ENCODE peak calls at places on chromosomes 3 and 15, in ten cellular contexts. S is heart right ventricle; P is head of caudate nucleus; Q is stimulated activated CD8-positive, alpha-beta memory T cell treated with anti-CD3 and anti-CD28 coated beads, Interleukin-15, amount 100 ng/mL, for 1 hour; A is RWPE1; F is LHCN-M2; C is NCI-H187; E is adipocyte; K is Caco-2; O is ELF-1. X is an unnamed sample.

GRCh38 chr15:51403072-51403878 is 61.8 kb downstream of the GLDN start:
- DNase-seq in P (no peak), Q (no peak), S (no peak), F (peak), C (no peak), A (no peak), O (no peak), K (no peak), E (peak), X (peak)

GRCh38 chr3:46496745-46497555 is 826 bp upstream of the RTP3 start:
- DNase-seq in K (no peak), P (no peak), Q (peak), O (peak), F (peak), C (no peak), S (no peak), E (peak), A (no peak), X (no peak)

GRCh38 chr15:89179966-89180875 is 41.2 kb downstream of the RLBP1 start:
- DNase-seq in O (no peak), E (peak), K (no peak), A (no peak), C (no peak), F (no peak), S (no peak), Q (no peak), P (no peak), X (no peak)

GRCh38 chr3:9793161-9793781 is 389 bp downstream of the ARPC4 start:
- DNase-seq in F (peak), O (no peak), K (peak), A (no peak), C (no peak), E (peak), Q (no peak), S (no peak), P (no peak), X (peak)

GRCh38 chr3:69080233-69080644 is at the start of gene UBA3:
- DNase-seq in Q (peak), O (peak), P (peak), C (peak), F (peak), K (peak), E (peak), A (peak), S (peak), X (peak)

GRCh38 chr3:124172846-124173245 is 180.9 kb upstream of the ROPN1 start:
- DNase-seq in F (no peak), K (no peak), C (no peak), A (no peak), P (no peak), E (no peak), S (no peak), O (no peak), Q (no peak), X (no peak)

GRCh38 chr15:93418566-93418965 is 329.6 kb upstream of the RGMA start:
- DNase-seq in O (no peak), Q (no peak), F (no peak), A (no peak), P (no peak), E (no peak), C (no peak), S (no peak), K (no peak), X (no peak)

GRCh38 chr15:48647963-48648362 is 2.5 kb upstream of the FBN1 start:
- DNase-seq in F (peak), A (no peak), S (no peak), E (peak), O (no peak), K (no peak), P (no peak), Q (no peak), C (no peak), X (peak)

GRCh38 chr3:12430086-12430485 is 54.2 kb upstream of the TSEN2 start:
- DNase-seq in C (no peak), S (no peak), O (no peak), P (no peak), Q (no peak), E (no peak), A (no peak), F (no peak), K (no peak), X (no peak)

GRCh38 chr3:102180291-102180931 is 254.4 kb upstream of the ZPLD1 start:
- DNase-seq in E (peak), Q (no peak), P (no peak), F (peak), O (no peak), K (no peak), A (no peak), C (no peak), S (no peak), X (peak)

GRCh38 chr15:33283603-33284002 is 27.2 kb upstream of the RYR3 start:
- DNase-seq in K (no peak), Q (no peak), O (no peak), A (no peak), F (no peak), S (no peak), C (no peak), E (no peak), P (no peak), X (no peak)

GRCh38 chr3:152595975-152596832 is 238.7 kb upstream of the P2RY1 start:
- DNase-seq in E (peak), C (no peak), O (peak), S (no peak), A (no peak), P (no peak), Q (no peak), K (peak), F (peak), X (peak)

GRCh38 chr15:25775317-25775912 is 87.7 kb downstream of the ATP10A start:
- DNase-seq in A (peak), Q (no peak), S (peak), P (no peak), F (peak), O (peak), C (no peak), K (peak), E (peak), X (peak)

GRCh38 chr15:85361306-85361705 is 19.1 kb upstream of the AKAP13 start:
- DNase-seq in P (no peak), A (no peak), E (no peak), K (no peak), S (no peak), O (no peak), Q (no peak), F (no peak), C (no peak), X (no peak)

GRCh38 chr3:54999159-54999558 is 71.3 kb upstream of the LRTM1 start:
- DNase-seq in F (peak), K (no peak), O (peak), E (peak), Q (no peak), A (peak), C (no peak), S (no peak), P (no peak), X (peak)

GRCh38 chr3:126389112-126389791 is 5.5 kb upstream of the CFAP100 start:
- DNase-seq in F (peak), K (peak), S (peak), E (peak), Q (no peak), O (peak), A (peak), C (no peak), P (peak), X (peak)

GRCh38 chr15:81897011-81897677 is 148.7 kb downstream of the MEX3B start:
- DNase-seq in P (no peak), O (no peak), F (peak), Q (no peak), C (no peak), K (no peak), S (no peak), A (peak), E (peak), X (peak)

GRCh38 chr3:50567011-50567385 is 549 bp downstream of the C3orf18 start:
- DNase-seq in K (no peak), A (no peak), O (peak), P (no peak), F (no peak), E (no peak), Q (no peak), C (no peak), S (no peak), X (no peak)

GRCh38 chr3:107436029-107436428 is 58.8 kb downstream of the CCDC54 start:
- DNase-seq in E (no peak), K (no peak), P (no peak), S (no peak), C (no peak), A (no peak), F (no peak), O (no peak), Q (no peak), X (no peak)

GRCh38 chr3:128489860-128490649 is 2.9 kb downstream of the GATA2 start:
- DNase-seq in K (peak), F (no peak), Q (no peak), C (no peak), E (peak), P (no peak), A (no peak), S (no peak), O (peak), X (no peak)

GRCh38 chr15:43927203-43927602 is 100.4 kb downstream of the WDR76 start:
- DNase-seq in A (no peak), Q (no peak), S (no peak), F (no peak), C (no peak), K (no peak), P (no peak), O (no peak), E (no peak), X (no peak)

GRCh38 chr3:34352932-34353331 is 554.5 kb downstream of the PDCD6IP start:
- DNase-seq in Q (no peak), E (no peak), F (no peak), S (no peak), A (no peak), C (no peak), P (no peak), K (no peak), O (no peak), X (no peak)

GRCh38 chr3:66885326-66886000 is 112.6 kb upstream of the KBTBD8 start:
- DNase-seq in E (no peak), Q (no peak), S (no peak), F (peak), K (no peak), A (peak), O (peak), C (no peak), P (no peak), X (no peak)

GRCh38 chr3:45792036-45792435 is 4.3 kb downstream of the SLC6A20 start:
- DNase-seq in E (no peak), Q (no peak), C (no peak), S (no peak), P (no peak), F (no peak), A (no peak), K (no peak), O (no peak), X (no peak)

GRCh38 chr15:73704869-73705645 is 20.9 kb downstream of the CD276 start:
- DNase-seq in S (peak), F (peak), A (peak), O (peak), P (peak), K (peak), Q (peak), C (peak), E (peak), X (peak)

GRCh38 chr3:128297401-128298138 is 144.3 kb downstream of the EEFSEC start:
- DNase-seq in F (no peak), P (no peak), K (no peak), A (peak), O (no peak), C (no peak), E (peak), S (no peak), Q (no peak), X (peak)

GRCh38 chr3:126064627-126065258 is 19.2 kb downstream of the SLC41A3 start:
- DNase-seq in P (no peak), F (no peak), S (no peak), C (no peak), A (no peak), E (no peak), O (no peak), Q (no peak), K (no peak), X (no peak)

GRCh38 chr3:31813197-31813596 is 167.9 kb downstream of the OSBPL10 start:
- DNase-seq in S (no peak), P (no peak), K (no peak), F (peak), A (no peak), O (no peak), C (no peak), Q (no peak), E (peak), X (no peak)

GRCh38 chr3:66164155-66164554 is 56.6 kb upstream of the SLC25A26 start:
- DNase-seq in S (no peak), P (no peak), O (no peak), C (no peak), Q (no peak), A (no peak), F (no peak), E (no peak), K (no peak), X (no peak)

GRCh38 chr3:166456291-166456690 is 619.1 kb upstream of the BCHE start:
- DNase-seq in K (no peak), C (no peak), S (no peak), Q (no peak), P (no peak), A (no peak), E (no peak), F (no peak), O (no peak), X (no peak)

GRCh38 chr3:98986073-98986472 is 84.6 kb upstream of the DCBLD2 start:
- DNase-seq in O (peak), E (peak), F (peak), S (no peak), A (peak), K (peak), P (no peak), C (no peak), Q (no peak), X (peak)

GRCh38 chr15:66294157-66294931 is 976 bp downstream of the DIS3L start:
- DNase-seq in F (peak), O (peak), E (peak), S (no peak), A (peak), C (no peak), P (peak), K (no peak), Q (no peak), X (peak)

X was measured in fibroblast of gingiva.